ENCODE peak calls at places on chromosomes 13 and 19, in five cellular contexts. R is pancreas, Q is colonic mucosa, O is psoas muscle, T is tibial nerve. Y is an unnamed sample.

GRCh38 chr13:29801737-29802305 is 48.6 kb downstream of the UBL3 start:
- DNase-seq in T (no peak), R (no peak), O (no peak), Q (no peak), Y (no peak)

GRCh38 chr19:34287676-34288140 is 33.4 kb downstream of the GARRE1 start:
- DNase-seq in O (no peak), Q (no peak), R (no peak), T (no peak), Y (no peak)

GRCh38 chr19:29858000-29858596 is 46.3 kb downstream of the CCNE1 start:
- DNase-seq in Q (peak), R (peak), O (no peak), T (no peak), Y (no peak)

GRCh38 chr19:30036154-30037129 is 94.4 kb downstream of the URI1 start:
- DNase-seq in O (no peak), R (no peak), T (no peak), Q (no peak), Y (no peak)

GRCh38 chr13:77544765-77545316 is 9.3 kb downstream of the SCEL start:
- DNase-seq in R (no peak), Q (no peak), O (no peak), T (no peak), Y (no peak)

GRCh38 chr13:23469901-23470525 is 36.5 kb upstream of the SACS start:
- DNase-seq in Q (no peak), R (no peak), O (no peak), T (no peak), Y (no peak)

GRCh38 chr13:114004416-114005205 is 30.7 kb upstream of the C13orf46 start:
- DNase-seq in O (peak), Q (no peak), R (no peak), T (no peak), Y (peak)

GRCh38 chr13:101452519-101453485 is at the start of gene ITGBL1:
- DNase-seq in O (peak), T (no peak), R (no peak), Q (no peak), Y (no peak)

GRCh38 chr13:110137677-110138008 is 169.3 kb downstream of the COL4A1 start:
- DNase-seq in O (peak), T (no peak), R (peak), Q (peak), Y (no peak)

GRCh38 chr19:44356383-44357111 is at the start of gene ZNF112:
- DNase-seq in Q (peak), T (peak), R (peak), O (peak), Y (peak)

GRCh38 chr13:112177889-112178288 is 110.9 kb downstream of the SOX1 start:
- DNase-seq in R (no peak), T (no peak), Q (no peak), O (no peak), Y (no peak)

GRCh38 chr19:55418185-55418584 is 10.6 kb upstream of the UBE2S start:
- DNase-seq in O (no peak), Q (peak), T (no peak), R (peak), Y (peak)

GRCh38 chr19:12995596-12996541 is 594 bp downstream of the NFIX start:
- DNase-seq in T (no peak), Q (peak), O (no peak), R (peak), Y (no peak)

GRCh38 chr19:16232127-16232526 is 34.4 kb downstream of the AP1M1 start:
- DNase-seq in O (no peak), R (no peak), Q (no peak), T (no peak), Y (no peak)

GRCh38 chr13:71772376-71772775 is 94.6 kb downstream of the DACH1 start:
- DNase-seq in O (no peak), R (no peak), Q (no peak), T (no peak), Y (no peak)

GRCh38 chr19:39825093-39825463 is 8.9 kb downstream of the DYRK1B start:
- DNase-seq in T (no peak), O (no peak), R (no peak), Q (no peak), Y (no peak)

DNA sequence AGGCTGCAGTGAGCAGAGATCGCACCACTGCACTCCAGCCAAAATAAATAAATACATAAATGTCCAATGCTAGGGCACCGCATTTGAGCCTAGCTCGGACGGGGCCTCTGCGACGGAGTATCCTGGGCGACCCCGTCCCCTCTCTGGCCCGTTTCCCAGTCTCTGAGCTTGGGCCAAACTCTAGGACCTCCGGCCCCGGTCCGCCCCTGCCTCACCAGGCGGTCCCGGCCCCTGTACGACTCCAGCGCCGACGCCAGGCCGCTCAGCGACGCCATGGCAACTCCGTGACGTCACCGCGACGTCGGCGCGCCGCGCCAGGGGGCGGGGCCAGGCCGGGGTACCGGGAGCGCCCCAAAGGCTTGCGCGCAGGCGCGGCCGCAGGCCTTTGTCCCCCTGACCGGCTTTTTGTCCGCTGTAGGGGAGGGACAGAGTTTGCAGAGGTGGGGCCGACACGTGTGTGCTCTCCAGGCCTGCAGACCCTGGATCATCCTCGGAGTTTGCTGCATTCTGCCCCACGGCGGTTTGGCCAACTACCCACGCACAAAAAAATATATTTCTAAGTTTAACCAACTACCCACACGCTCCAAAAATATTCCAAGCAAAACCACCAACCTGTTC is at the start of gene PEX11G:
- DNase-seq in O (peak), T (peak), R (peak), Q (peak), Y (peak)
- TF ChIP-seq CTCF in O (no peak), T (no peak), R (no peak), Q (no peak), Y (no peak)

GRCh38 chr13:33610471-33611015 is 207.4 kb upstream of the RFC3 start:
- DNase-seq in Q (peak), T (no peak), O (peak), R (no peak), Y (no peak)

GRCh38 chr13:33615436-33615835 is 202.5 kb upstream of the RFC3 start:
- DNase-seq in R (no peak), O (no peak), T (no peak), Q (no peak), Y (no peak)

GRCh38 chr13:33612641-33613638 is 205.0 kb upstream of the RFC3 start:
- DNase-seq in R (no peak), T (no peak), Q (no peak), O (no peak), Y (no peak)

GRCh38 chr13:33606692-33607091 is 211.3 kb upstream of the RFC3 start:
- DNase-seq in O (no peak), T (no peak), Q (no peak), R (no peak), Y (no peak)

DNA sequence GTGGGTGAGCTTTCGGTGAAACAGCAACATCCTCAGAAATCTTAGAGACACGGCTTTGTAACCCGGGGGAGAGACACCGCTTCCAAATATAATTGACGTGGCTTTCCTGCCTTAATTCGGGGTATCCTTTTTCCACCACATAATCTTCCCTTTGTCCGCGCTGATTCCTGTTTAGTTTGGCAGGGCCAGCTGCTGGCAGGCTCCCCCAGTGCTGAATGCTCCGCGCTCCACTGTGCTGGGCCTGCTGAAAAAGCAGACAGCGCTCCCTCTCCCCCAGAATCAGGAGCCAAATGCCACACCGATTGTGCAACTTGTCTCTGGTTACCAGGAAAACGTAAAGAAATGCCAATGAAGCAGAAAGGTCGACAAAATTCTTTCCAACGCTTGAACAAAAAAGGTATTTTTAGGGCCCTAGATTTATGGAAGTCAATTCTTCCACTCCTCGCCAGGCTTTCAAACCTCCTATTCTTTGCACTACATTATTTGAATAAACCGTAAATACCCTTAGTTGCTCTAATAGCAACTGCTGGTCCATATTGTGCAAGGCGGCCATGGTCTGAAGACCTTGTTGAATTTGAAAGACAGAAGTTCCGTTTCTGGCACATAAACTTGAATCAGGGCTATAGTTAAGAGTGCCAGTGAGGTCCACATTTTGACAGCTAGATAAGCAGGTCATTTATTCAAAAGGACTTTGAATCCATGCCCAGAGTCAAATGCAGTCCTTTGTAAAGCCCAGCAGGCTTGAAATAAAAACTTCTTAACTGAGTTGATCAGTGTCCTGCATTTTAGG is 206.7 kb upstream of the RFC3 start:
- DNase-seq in T (peak), R (peak), Q (no peak), O (peak), Y (no peak)
- H3K27ac ChIP-seq in T (peak), R (no peak), Q (no peak), O (peak), Y (peak)

GRCh38 chr13:28438598-28439334 is 56.2 kb downstream of the FLT1 start:
- DNase-seq in O (no peak), T (no peak), R (no peak), Q (no peak), Y (no peak)

GRCh38 chr13:28429685-28430290 is 65.1 kb downstream of the FLT1 start:
- DNase-seq in T (no peak), Q (no peak), R (no peak), O (no peak), Y (no peak)

GRCh38 chr13:28429096-28429495 is 65.8 kb downstream of the FLT1 start:
- DNase-seq in O (no peak), T (no peak), Q (no peak), R (no peak), Y (no peak)

GRCh38 chr13:28438067-28438466 is 56.9 kb downstream of the FLT1 start:
- DNase-seq in R (no peak), T (no peak), Q (no peak), O (no peak), Y (no peak)

DNA sequence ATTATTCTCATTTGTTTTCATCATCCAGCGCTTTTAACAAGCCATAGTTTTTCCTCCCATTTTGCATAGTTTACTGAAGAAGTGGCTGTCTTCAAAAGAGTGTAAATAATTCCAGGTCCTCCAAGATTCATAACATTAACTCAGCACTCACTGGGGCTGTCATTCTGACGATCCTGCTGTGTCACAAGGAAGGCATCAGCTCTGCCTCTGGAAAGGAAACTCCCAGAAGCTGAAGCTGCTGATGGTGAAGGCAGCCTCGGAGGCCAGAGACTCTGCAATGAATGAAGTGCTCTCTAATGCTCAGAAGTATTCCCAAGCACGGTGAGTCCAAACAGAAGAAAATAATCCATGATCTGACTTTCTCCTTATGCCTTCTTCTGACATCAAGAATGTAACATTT is 60.0 kb downstream of the FLT1 start:
- DNase-seq in Q (no peak), O (no peak), R (no peak), T (no peak), Y (no peak)
- TF ChIP-seq CTCF in Q (no peak), O (no peak), R (no peak), T (no peak), Y (no peak)

GRCh38 chr13:51675877-51676276 is 91.6 kb downstream of the WDFY2 start:
- DNase-seq in R (no peak), T (no peak), O (no peak), Q (no peak), Y (no peak)
- H3K27ac ChIP-seq in R (no peak), T (no peak), O (no peak), Q (no peak), Y (no peak)

GRCh38 chr19:5072115-5072514 is 103.2 kb downstream of the KDM4B start:
- DNase-seq in T (no peak), R (no peak), O (peak), Q (no peak), Y (no peak)

GRCh38 chr19:5074830-5075394 is 106.0 kb downstream of the KDM4B start:
- DNase-seq in Q (no peak), O (no peak), T (no peak), R (no peak), Y (no peak)

GRCh38 chr19:5074418-5074817 is 105.5 kb downstream of the KDM4B start:
- DNase-seq in O (no peak), R (no peak), T (no peak), Q (no peak), Y (no peak)

GRCh38 chr19:5071579-5071978 is 102.7 kb downstream of the KDM4B start:
- DNase-seq in Q (no peak), O (no peak), R (no peak), T (no peak), Y (no peak)

GRCh38 chr19:5073153-5073844 is 104.4 kb downstream of the KDM4B start:
- DNase-seq in T (no peak), R (no peak), Q (no peak), O (no peak), Y (no peak)
- TF ChIP-seq CTCF in T (no peak), R (no peak), Q (no peak), O (no peak), Y (no peak)